ENCODE peak calls at places on chromosome 20, in nine cellular contexts. G, N, B, E, F, C, S, V and R are unnamed samples.

GRCh38 chr20:19310541-19310940 is 98.1 kb downstream of the SLC24A3 start:
- DNase-seq in G (no peak), N (no peak), B (no peak), E (no peak), F (no peak), C (no peak), S (no peak), V (no peak), R (no peak)

GRCh38 chr20:14937846-14938245 is 600.4 kb upstream of the FLRT3 start:
- DNase-seq in G (no peak), N (no peak), B (no peak), E (no peak), F (no peak), C (no peak), S (no peak), V (no peak), R (no peak)

GRCh38 chr20:35145141-35145564 is 2.0 kb downstream of the EDEM2 start:
- DNase-seq in G (peak; percentile 54), N (peak; percentile 8), B (no peak), E (no peak), F (peak; percentile 68), C (no peak), S (peak; percentile 30), V (no peak), R (no peak)

GRCh38 chr20:43911066-43911465 is 3.6 kb upstream of the TOX2 start:
- DNase-seq in G (no peak), N (no peak), B (no peak), E (no peak), F (no peak), C (no peak), S (no peak), V (no peak), R (no peak)

GRCh38 chr20:50070361-50070760 is 42.6 kb downstream of the UBE2V1 start:
- DNase-seq in G (no peak), N (no peak), B (no peak), E (no peak), F (no peak), C (no peak), S (no peak), V (no peak), R (no peak)

GRCh38 chr20:11919046-11919445 is 1.4 kb downstream of the BTBD3 start:
- DNase-seq in G (peak; percentile 58), N (no peak), B (no peak), E (no peak), F (peak; percentile 81), C (peak; percentile 45), S (no peak), V (no peak), R (no peak)

GRCh38 chr20:36542019-36542488 is 735 bp downstream of the MYL9 start:
- DNase-seq in G (no peak), N (no peak), B (peak; percentile 48), E (peak; percentile 41), F (no peak), C (peak; percentile 70), S (no peak), V (peak; percentile 37), R (no peak)

GRCh38 chr20:59589051-59589450 is 15.3 kb upstream of the PHACTR3 start:
- DNase-seq in G (no peak), N (no peak), B (no peak), E (no peak), F (no peak), C (no peak), S (no peak), V (no peak), R (no peak)

GRCh38 chr20:8213831-8214587 is 81.9 kb downstream of the PLCB1 start:
- DNase-seq in G (no peak), N (no peak), B (no peak), E (no peak), F (no peak), C (no peak), S (no peak), V (no peak), R (no peak)

GRCh38 chr20:37565134-37565811 is 37.6 kb upstream of the BLCAP start:
- DNase-seq in G (peak; percentile 41), N (no peak), B (no peak), E (no peak), F (no peak), C (no peak), S (no peak), V (no peak), R (no peak)